ENCODE peak calls at places on chromosomes 13 and 19, in six cellular contexts. One of them, this sample, is unnamed. For H3K9me2, the result is how much of the 10 kb centered on the place peaks cover.

GRCh38 chr13:62014299-62014698 is 598.6 kb upstream of the PCDH20 start:
- DNase-seq in PC-3: peak
- DNase-seq in GM23338: peak
- DNase-seq in hepatocyte: peak
- DNase-seq in PC-9: no peak
- DNase-seq in SK-N-SH: peak
- DNase-seq in this sample: no peak

GRCh38 chr19:9139609-9140158 is 513 bp upstream of the ZNF317 start:
- DNase-seq in SK-N-SH: no peak
- DNase-seq in PC-3: no peak
- DNase-seq in hepatocyte: no peak
- DNase-seq in PC-9: no peak
- DNase-seq in GM23338: no peak
- DNase-seq in this sample: no peak

GRCh38 chr13:43874512-43875092 is 4.9 kb downstream of the CCDC122 start:
- DNase-seq in PC-3: peak
- DNase-seq in PC-9: no peak
- DNase-seq in GM23338: peak
- DNase-seq in SK-N-SH: peak
- DNase-seq in hepatocyte: no peak
- DNase-seq in this sample: peak

GRCh38 chr19:5268801-5269200 is 71.8 kb downstream of the PTPRS start:
- DNase-seq in SK-N-SH: no peak
- DNase-seq in PC-9: no peak
- DNase-seq in GM23338: no peak
- DNase-seq in PC-3: no peak
- DNase-seq in hepatocyte: no peak
- DNase-seq in this sample: no peak

GRCh38 chr13:64791373-64791772 is 2438.8 kb downstream of the PCDH9 start:
- DNase-seq in hepatocyte: no peak
- DNase-seq in PC-9: no peak
- DNase-seq in SK-N-SH: no peak
- DNase-seq in PC-3: no peak
- DNase-seq in GM23338: no peak
- DNase-seq in this sample: no peak

GRCh38 chr13:112442483-112443090 is 66.4 kb downstream of the SPACA7 start:
- DNase-seq in SK-N-SH: peak
- DNase-seq in PC-3: no peak
- DNase-seq in PC-9: no peak
- DNase-seq in hepatocyte: no peak
- DNase-seq in GM23338: peak
- DNase-seq in this sample: no peak

GRCh38 chr19:34365463-34366401 is 736 bp downstream of the GPI start:
- DNase-seq in PC-3: peak
- DNase-seq in GM23338: peak
- DNase-seq in hepatocyte: peak
- DNase-seq in PC-9: no peak
- DNase-seq in SK-N-SH: peak
- DNase-seq in this sample: no peak

GRCh38 chr13:43229506-43229905 is 206.1 kb downstream of the DNAJC15 start:
- DNase-seq in SK-N-SH: no peak
- DNase-seq in PC-9: no peak
- DNase-seq in hepatocyte: no peak
- DNase-seq in GM23338: no peak
- DNase-seq in PC-3: peak
- DNase-seq in this sample: no peak

GRCh38 chr19:50882188-50882587 is 8.9 kb downstream of the KLK2 start:
- DNase-seq in hepatocyte: no peak
- DNase-seq in SK-N-SH: no peak
- DNase-seq in GM23338: no peak
- DNase-seq in PC-9: no peak
- DNase-seq in PC-3: no peak
- DNase-seq in this sample: no peak

GRCh38 chr19:15631817-15632216 is 8.9 kb upstream of the CYP4F3 start:
- DNase-seq in hepatocyte: no peak
- DNase-seq in SK-N-SH: peak
- DNase-seq in PC-9: no peak
- DNase-seq in GM23338: peak
- DNase-seq in PC-3: peak
- DNase-seq in this sample: peak

GRCh38 chr19:22620401-22620800 is 13.7 kb upstream of the ZNF492 start:
- DNase-seq in PC-9: no peak
- DNase-seq in PC-3: no peak
- DNase-seq in SK-N-SH: no peak
- DNase-seq in GM23338: no peak
- DNase-seq in hepatocyte: no peak
- DNase-seq in this sample: no peak

GRCh38 chr13:45996631-45997030 is 55.9 kb downstream of the ZC3H13 start:
- DNase-seq in hepatocyte: no peak
- DNase-seq in PC-9: no peak
- DNase-seq in PC-3: no peak
- DNase-seq in GM23338: no peak
- DNase-seq in SK-N-SH: no peak
- DNase-seq in this sample: no peak

GRCh38 chr13:102700088-102701031 is 5.5 kb upstream of the METTL21C start:
- DNase-seq in PC-3: no peak
- DNase-seq in hepatocyte: no peak
- DNase-seq in SK-N-SH: no peak
- DNase-seq in PC-9: no peak
- DNase-seq in GM23338: no peak
- DNase-seq in this sample: no peak

GRCh38 chr13:113148407-113148806 is 10.0 kb upstream of the PROZ start:
- DNase-seq in PC-9: no peak
- DNase-seq in PC-3: no peak
- DNase-seq in GM23338: no peak
- DNase-seq in hepatocyte: no peak
- DNase-seq in SK-N-SH: no peak
- DNase-seq in this sample: no peak

GRCh38 chr19:48806518-48806817 is 4.4 kb downstream of the BCAT2 start:
- DNase-seq in GM23338: peak
- DNase-seq in hepatocyte: no peak
- DNase-seq in PC-3: no peak
- DNase-seq in PC-9: no peak
- DNase-seq in SK-N-SH: peak
- DNase-seq in this sample: peak

GRCh38 chr13:27977476-27978300 is 8.6 kb upstream of the CDX2 start:
- DNase-seq in SK-N-SH: no peak
- DNase-seq in GM23338: peak
- DNase-seq in PC-9: no peak
- DNase-seq in hepatocyte: no peak
- DNase-seq in PC-3: no peak
- DNase-seq in this sample: no peak

GRCh38 chr19:33486936-33487793 is 34.4 kb downstream of the PEPD start:
- DNase-seq in GM23338: no peak
- DNase-seq in SK-N-SH: peak
- DNase-seq in PC-3: no peak
- DNase-seq in PC-9: no peak
- DNase-seq in hepatocyte: no peak
- DNase-seq in this sample: no peak

DNA sequence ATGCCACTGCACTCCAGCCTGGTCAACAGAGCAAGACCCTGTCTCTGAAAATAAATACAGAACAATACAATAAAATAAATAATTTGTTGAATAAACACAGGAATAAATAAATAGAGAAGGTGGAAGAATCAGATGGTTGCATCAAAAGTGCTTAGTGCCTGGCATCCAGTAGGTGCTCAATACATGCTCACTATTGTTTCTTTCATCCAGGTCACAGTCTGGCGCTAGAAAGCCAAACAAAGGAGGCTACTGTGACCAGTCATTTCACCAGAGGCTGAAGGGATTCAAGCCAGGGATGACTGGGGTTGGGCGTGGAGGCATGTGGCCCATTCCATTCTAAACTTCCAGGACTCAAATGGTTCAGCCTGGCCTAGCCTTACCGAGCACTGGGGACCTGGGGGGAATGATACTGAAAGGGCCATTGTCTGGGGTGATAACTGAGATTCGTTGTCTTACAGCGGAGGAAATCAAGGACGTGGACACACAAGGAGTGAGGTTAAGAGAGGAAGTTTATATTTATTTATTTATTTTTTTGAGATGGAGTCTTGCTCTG is 3.6 kb upstream of the NDUFB7 start:
- DNase-seq in hepatocyte: no peak
- DNase-seq in PC-3: no peak
- DNase-seq in SK-N-SH: no peak
- DNase-seq in PC-9: peak
- DNase-seq in GM23338: no peak
- DNase-seq in this sample: no peak
- H2AFZ ChIP-seq in hepatocyte: no peak
- H2AFZ ChIP-seq in PC-3: no peak
- H2AFZ ChIP-seq in SK-N-SH: no peak
- H2AFZ ChIP-seq in PC-9: no peak
- H2AFZ ChIP-seq in GM23338: no peak
- H2AFZ ChIP-seq in this sample: no peak

DNA sequence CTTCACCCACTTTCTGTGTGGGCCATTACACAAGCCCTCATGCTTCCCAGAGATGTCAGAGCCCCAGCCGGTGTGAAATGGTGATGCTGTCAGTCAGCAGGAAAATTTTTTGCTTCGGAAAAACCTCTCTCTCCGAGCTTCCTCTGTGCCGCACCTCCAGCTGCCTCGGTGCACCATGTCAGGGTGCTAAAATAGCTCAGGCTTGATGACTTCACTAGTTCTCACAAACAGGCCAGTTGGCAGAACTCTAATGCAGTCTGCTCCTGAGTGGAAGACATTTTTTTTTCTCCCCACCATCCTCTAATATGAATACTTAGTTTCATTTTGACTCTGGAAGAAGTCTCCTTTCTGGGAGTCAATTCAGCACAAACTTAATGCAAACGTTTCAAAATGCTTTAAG is 71.3 kb downstream of the KLF12 start:
- DNase-seq in PC-3: no peak
- DNase-seq in GM23338: no peak
- DNase-seq in hepatocyte: no peak
- DNase-seq in PC-9: no peak
- DNase-seq in SK-N-SH: no peak
- DNase-seq in this sample: peak
- H3K9me2 ChIP-seq in PC-3: under half
- H3K9me2 ChIP-seq in GM23338: under half
- H3K9me2 ChIP-seq in hepatocyte: under half
- H3K9me2 ChIP-seq in PC-9: under half
- H3K9me2 ChIP-seq in SK-N-SH: under half
- H3K9me2 ChIP-seq in this sample: under half

GRCh38 chr13:75101997-75102720 is 379.8 kb downstream of the TBC1D4 start:
- DNase-seq in SK-N-SH: no peak
- DNase-seq in PC-9: no peak
- DNase-seq in GM23338: peak
- DNase-seq in PC-3: peak
- DNase-seq in hepatocyte: no peak
- DNase-seq in this sample: no peak
- H2AFZ ChIP-seq in SK-N-SH: no peak
- H2AFZ ChIP-seq in PC-9: no peak
- H2AFZ ChIP-seq in GM23338: no peak
- H2AFZ ChIP-seq in PC-3: no peak
- H2AFZ ChIP-seq in hepatocyte: no peak
- H2AFZ ChIP-seq in this sample: no peak

GRCh38 chr13:78476910-78477309 is 126.4 kb downstream of the POU4F1 start:
- DNase-seq in PC-3: no peak
- DNase-seq in SK-N-SH: no peak
- DNase-seq in GM23338: no peak
- DNase-seq in hepatocyte: no peak
- DNase-seq in PC-9: no peak
- DNase-seq in this sample: no peak

DNA sequence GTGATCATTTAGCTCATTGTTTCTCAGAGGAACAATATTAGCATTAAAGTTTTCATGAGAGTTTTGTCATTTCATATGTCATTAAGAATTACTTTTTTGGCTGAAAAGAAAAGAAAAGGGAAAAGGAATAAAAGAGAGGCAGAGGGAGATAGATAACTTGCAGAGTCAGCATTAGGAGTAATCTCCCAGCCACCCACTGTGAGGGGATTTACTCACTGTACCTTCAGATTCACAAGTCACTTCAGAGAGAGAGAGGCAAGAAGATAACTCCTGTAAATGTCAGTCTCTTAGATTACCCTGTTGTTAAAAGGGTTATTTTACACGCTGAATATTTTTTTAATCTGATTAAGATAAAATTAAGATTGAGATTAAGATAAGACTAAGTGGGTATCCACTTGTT is 125.2 kb downstream of the POU4F1 start:
- DNase-seq in PC-9: no peak
- DNase-seq in SK-N-SH: no peak
- DNase-seq in GM23338: peak
- DNase-seq in hepatocyte: no peak
- DNase-seq in PC-3: no peak
- DNase-seq in this sample: no peak
- H3K9me2 ChIP-seq in PC-9: under half
- H3K9me2 ChIP-seq in SK-N-SH: under half
- H3K9me2 ChIP-seq in GM23338: under half
- H3K9me2 ChIP-seq in hepatocyte: under half
- H3K9me2 ChIP-seq in PC-3: under half
- H3K9me2 ChIP-seq in this sample: under half